ENCODE peak calls at places on chromosomes 3 and 15, in five cellular contexts. One of them, this sample, is unnamed.

GRCh38 chr3:69926385-69926784 is 73.1 kb upstream of the SAMMSON start:
- DNase-seq in NCI-H2029: no peak
- DNase-seq in NCI-H526: no peak
- DNase-seq in GM23248: no peak
- DNase-seq in activated CD4-positive, CD25-positive, alpha-beta regulatory T cell treated with anti-CD3 and anti-CD28 coated beads, Interleukin-2, amount 50 U/mL, for 16 hours: no peak
- DNase-seq in this sample: no peak

GRCh38 chr3:70000028-70000410 is 486 bp downstream of the SAMMSON start:
- DNase-seq in NCI-H2029: no peak
- DNase-seq in NCI-H526: no peak
- DNase-seq in GM23248: no peak
- DNase-seq in activated CD4-positive, CD25-positive, alpha-beta regulatory T cell treated with anti-CD3 and anti-CD28 coated beads, Interleukin-2, amount 50 U/mL, for 16 hours: no peak
- DNase-seq in this sample: no peak

GRCh38 chr15:48101376-48101961 is 19.3 kb upstream of the SLC24A5 start:
- DNase-seq in NCI-H2029: no peak
- DNase-seq in NCI-H526: no peak
- DNase-seq in GM23248: no peak
- DNase-seq in activated CD4-positive, CD25-positive, alpha-beta regulatory T cell treated with anti-CD3 and anti-CD28 coated beads, Interleukin-2, amount 50 U/mL, for 16 hours: no peak
- DNase-seq in this sample: no peak

GRCh38 chr3:54065140-54065539 is 57.2 kb upstream of the CACNA2D3 start:
- DNase-seq in NCI-H2029: no peak
- DNase-seq in NCI-H526: no peak
- DNase-seq in GM23248: no peak
- DNase-seq in activated CD4-positive, CD25-positive, alpha-beta regulatory T cell treated with anti-CD3 and anti-CD28 coated beads, Interleukin-2, amount 50 U/mL, for 16 hours: no peak
- DNase-seq in this sample: no peak

GRCh38 chr3:149967067-149967685 is 3.5 kb downstream of the PFN2 start:
- DNase-seq in NCI-H2029: peak; percentile 24
- DNase-seq in NCI-H526: peak; percentile 79
- DNase-seq in GM23248: peak; percentile 69
- DNase-seq in activated CD4-positive, CD25-positive, alpha-beta regulatory T cell treated with anti-CD3 and anti-CD28 coated beads, Interleukin-2, amount 50 U/mL, for 16 hours: no peak
- DNase-seq in this sample: no peak

GRCh38 chr15:95946946-95947345 is 383.6 kb upstream of the NR2F2 start:
- DNase-seq in NCI-H2029: no peak
- DNase-seq in NCI-H526: no peak
- DNase-seq in GM23248: no peak
- DNase-seq in activated CD4-positive, CD25-positive, alpha-beta regulatory T cell treated with anti-CD3 and anti-CD28 coated beads, Interleukin-2, amount 50 U/mL, for 16 hours: no peak
- DNase-seq in this sample: no peak

GRCh38 chr3:148227534-148227933 is 470.2 kb upstream of the AGTR1 start:
- DNase-seq in NCI-H2029: no peak
- DNase-seq in NCI-H526: no peak
- DNase-seq in GM23248: no peak
- DNase-seq in activated CD4-positive, CD25-positive, alpha-beta regulatory T cell treated with anti-CD3 and anti-CD28 coated beads, Interleukin-2, amount 50 U/mL, for 16 hours: no peak
- DNase-seq in this sample: no peak

GRCh38 chr3:95134693-95135375 is 1072.0 kb downstream of the NSUN3 start:
- DNase-seq in NCI-H2029: no peak
- DNase-seq in NCI-H526: no peak
- DNase-seq in GM23248: peak; percentile 1
- DNase-seq in activated CD4-positive, CD25-positive, alpha-beta regulatory T cell treated with anti-CD3 and anti-CD28 coated beads, Interleukin-2, amount 50 U/mL, for 16 hours: no peak
- DNase-seq in this sample: no peak

GRCh38 chr3:170560717-170561382 is 25.0 kb downstream of the SLC7A14 start:
- DNase-seq in NCI-H2029: no peak
- DNase-seq in NCI-H526: no peak
- DNase-seq in GM23248: no peak
- DNase-seq in activated CD4-positive, CD25-positive, alpha-beta regulatory T cell treated with anti-CD3 and anti-CD28 coated beads, Interleukin-2, amount 50 U/mL, for 16 hours: no peak
- DNase-seq in this sample: no peak

GRCh38 chr15:99110581-99111320 is 5.9 kb downstream of the SYNM start:
- DNase-seq in NCI-H2029: no peak
- DNase-seq in NCI-H526: no peak
- DNase-seq in GM23248: peak; percentile 31
- DNase-seq in activated CD4-positive, CD25-positive, alpha-beta regulatory T cell treated with anti-CD3 and anti-CD28 coated beads, Interleukin-2, amount 50 U/mL, for 16 hours: no peak
- DNase-seq in this sample: no peak

GRCh38 chr3:8988791-8989558 is 25.7 kb upstream of the RAD18 start:
- DNase-seq in NCI-H2029: no peak
- DNase-seq in NCI-H526: no peak
- DNase-seq in GM23248: no peak
- DNase-seq in activated CD4-positive, CD25-positive, alpha-beta regulatory T cell treated with anti-CD3 and anti-CD28 coated beads, Interleukin-2, amount 50 U/mL, for 16 hours: no peak
- DNase-seq in this sample: no peak

GRCh38 chr15:78734441-78735064 is 76.7 kb downstream of the ADAMTS7 start:
- DNase-seq in NCI-H2029: no peak
- DNase-seq in NCI-H526: no peak
- DNase-seq in GM23248: no peak
- DNase-seq in activated CD4-positive, CD25-positive, alpha-beta regulatory T cell treated with anti-CD3 and anti-CD28 coated beads, Interleukin-2, amount 50 U/mL, for 16 hours: no peak
- DNase-seq in this sample: no peak

GRCh38 chr15:85673326-85673725 is 121.4 kb downstream of the KLHL25 start:
- DNase-seq in NCI-H2029: no peak
- DNase-seq in NCI-H526: no peak
- DNase-seq in GM23248: peak; percentile 49
- DNase-seq in activated CD4-positive, CD25-positive, alpha-beta regulatory T cell treated with anti-CD3 and anti-CD28 coated beads, Interleukin-2, amount 50 U/mL, for 16 hours: no peak
- DNase-seq in this sample: no peak

GRCh38 chr15:77508541-77509505 is 88.1 kb downstream of the HMG20A start:
- DNase-seq in NCI-H2029: no peak
- DNase-seq in NCI-H526: no peak
- DNase-seq in GM23248: peak; percentile 54
- DNase-seq in activated CD4-positive, CD25-positive, alpha-beta regulatory T cell treated with anti-CD3 and anti-CD28 coated beads, Interleukin-2, amount 50 U/mL, for 16 hours: no peak
- DNase-seq in this sample: no peak

GRCh38 chr15:83843511-83843910 is 189.6 kb downstream of the ADAMTSL3 start:
- DNase-seq in NCI-H2029: no peak
- DNase-seq in NCI-H526: no peak
- DNase-seq in GM23248: peak; percentile 91
- DNase-seq in activated CD4-positive, CD25-positive, alpha-beta regulatory T cell treated with anti-CD3 and anti-CD28 coated beads, Interleukin-2, amount 50 U/mL, for 16 hours: no peak
- DNase-seq in this sample: no peak

GRCh38 chr3:192817053-192817452 is 89.7 kb upstream of the FGF12 start:
- DNase-seq in NCI-H2029: no peak
- DNase-seq in NCI-H526: no peak
- DNase-seq in GM23248: peak; percentile 90
- DNase-seq in activated CD4-positive, CD25-positive, alpha-beta regulatory T cell treated with anti-CD3 and anti-CD28 coated beads, Interleukin-2, amount 50 U/mL, for 16 hours: no peak
- DNase-seq in this sample: no peak

GRCh38 chr3:54858386-54858785 is 69.5 kb downstream of the LRTM1 start:
- DNase-seq in NCI-H2029: no peak
- DNase-seq in NCI-H526: no peak
- DNase-seq in GM23248: no peak
- DNase-seq in activated CD4-positive, CD25-positive, alpha-beta regulatory T cell treated with anti-CD3 and anti-CD28 coated beads, Interleukin-2, amount 50 U/mL, for 16 hours: no peak
- DNase-seq in this sample: no peak

GRCh38 chr3:161108840-161109239 is 3.7 kb upstream of the B3GALNT1 start:
- DNase-seq in NCI-H2029: no peak
- DNase-seq in NCI-H526: no peak
- DNase-seq in GM23248: peak; percentile 80
- DNase-seq in activated CD4-positive, CD25-positive, alpha-beta regulatory T cell treated with anti-CD3 and anti-CD28 coated beads, Interleukin-2, amount 50 U/mL, for 16 hours: no peak
- DNase-seq in this sample: no peak

This sample was measured in progenitor cell of endocrine pancreas.